ENCODE peak calls at places on chromosomes 2 and 18, in nine cellular contexts. L is right cardiac atrium; Z is aorta; H is naive thymus-derived CD4-positive, alpha-beta T cell; E is breast epithelium; K is AG04450; J is HAP-1; U is A549; N is left ventricle myocardium inferior. F is an unnamed sample.
A peak's percentile ranks its signal among the peaks of the same experiment; 100 is the strongest.

GRCh38 chr2:46029332-46029811 is 267.8 kb upstream of the EPAS1 start:
- DNase-seq in J (no peak), U (peak; percentile 57), K (peak; percentile 66), H (no peak), E (no peak), L (no peak), Z (no peak), N (peak; percentile 27), F (no peak)

GRCh38 chr18:74255022-74255658 is 36.6 kb downstream of the CYB5A start:
- DNase-seq in E (peak; percentile 59), K (no peak), U (no peak), J (no peak), N (no peak), H (no peak), Z (no peak), L (no peak), F (no peak)

GRCh38 chr18:79687806-79688205 is 8.2 kb downstream of the CTDP1 start:
- DNase-seq in E (no peak), U (no peak), H (no peak), L (no peak), Z (no peak), N (no peak), J (no peak), K (no peak), F (no peak)

GRCh38 chr2:157761520-157761919 is 114.6 kb downstream of the ACVR1 start:
- DNase-seq in J (no peak), U (no peak), E (no peak), N (no peak), H (no peak), L (no peak), Z (no peak), K (no peak), F (no peak)

GRCh38 chr2:184927040-184927439 is 328.7 kb downstream of the ZNF804A start:
- DNase-seq in Z (no peak), U (no peak), E (no peak), J (no peak), N (no peak), H (no peak), L (no peak), K (no peak), F (no peak)

GRCh38 chr2:86781363-86781762 is 9.3 kb downstream of the CD8A start:
- DNase-seq in J (no peak), Z (no peak), K (no peak), U (no peak), L (no peak), H (no peak), N (no peak), E (no peak), F (no peak)

GRCh38 chr18:32770181-32770650 is 2.6 kb downstream of the KLHL14 start:
- DNase-seq in H (no peak), N (no peak), K (no peak), L (peak; percentile 33), E (no peak), U (no peak), J (no peak), Z (no peak), F (no peak)

GRCh38 chr18:59459352-59460059 is 100.4 kb upstream of the LMAN1 start:
- DNase-seq in H (no peak), U (peak; percentile 30), E (no peak), Z (no peak), J (peak; percentile 11), N (no peak), L (no peak), K (peak; percentile 33), F (no peak)

GRCh38 chr2:207265849-207266248 is 100.1 kb upstream of the KLF7 start:
- DNase-seq in L (no peak), E (no peak), U (no peak), K (no peak), N (no peak), Z (no peak), J (no peak), H (no peak), F (no peak)

GRCh38 chr18:57970356-57971095 is 73.5 kb upstream of the NEDD4L start:
- DNase-seq in J (no peak), N (no peak), L (no peak), U (peak; percentile 27), Z (no peak), H (no peak), E (no peak), K (no peak), F (no peak)

GRCh38 chr2:85393836-85394235 is 16.3 kb downstream of the CAPG start:
- DNase-seq in J (no peak), N (no peak), L (no peak), E (no peak), H (no peak), Z (no peak), K (no peak), U (no peak), F (peak; percentile 6)

GRCh38 chr2:197461073-197461472 is 7.7 kb downstream of the COQ10B start:
- DNase-seq in Z (no peak), H (no peak), K (no peak), L (no peak), U (no peak), E (no peak), N (no peak), J (no peak), F (no peak)

GRCh38 chr2:232343816-232344215 is 34.7 kb upstream of the ALPP start:
- DNase-seq in Z (no peak), H (no peak), E (no peak), J (no peak), K (no peak), L (peak; percentile 20), N (no peak), U (no peak), F (peak; percentile 11)

GRCh38 chr2:42922790-42923631 is 130.6 kb upstream of the HAAO start:
- DNase-seq in H (no peak), K (no peak), J (no peak), Z (peak; percentile 66), U (no peak), L (peak; percentile 62), N (no peak), E (peak; percentile 74), F (no peak)

GRCh38 chr18:48866028-48866733 is 84.6 kb downstream of the SMAD7 start:
- DNase-seq in J (no peak), H (no peak), K (peak; percentile 77), N (peak; percentile 53), L (peak; percentile 87), E (no peak), U (no peak), Z (peak; percentile 86), F (no peak)

GRCh38 chr2:69082430-69082997 is 69.5 kb downstream of the ANTXR1 start:
- DNase-seq in L (peak; percentile 82), E (no peak), N (peak; percentile 26), J (no peak), Z (peak; percentile 81), K (peak; percentile 80), U (peak; percentile 97), H (no peak), F (peak; percentile 46)

GRCh38 chr2:133886735-133887675 is 318.7 kb upstream of the NCKAP5 start:
- DNase-seq in N (peak; percentile 70), H (peak; percentile 44), J (peak; percentile 56), U (peak; percentile 70), K (peak; percentile 77), Z (peak; percentile 68), E (peak; percentile 81), L (peak; percentile 90), F (peak; percentile 68)

GRCh38 chr2:22397847-22398246 is 987.1 kb upstream of the KLHL29 start:
- DNase-seq in H (no peak), N (no peak), J (no peak), Z (no peak), L (no peak), U (no peak), K (no peak), E (no peak), F (no peak)
- H3K9me3 ChIP-seq in H (no peaks in the 10 kb centered on the region), N (no peaks in the 10 kb centered on the region), J (no peaks in the 10 kb centered on the region), Z (no peaks in the 10 kb centered on the region), L (no peaks in the 10 kb centered on the region), U (no peaks in the 10 kb centered on the region), K (peaks cover 6% of the 10 kb centered on the region), E (no peaks in the 10 kb centered on the region), F (no peaks in the 10 kb centered on the region)

GRCh38 chr2:39407516-39408296 is 29.4 kb downstream of the MAP4K3 start:
- DNase-seq in N (no peak), K (no peak), H (no peak), L (no peak), U (no peak), E (no peak), Z (no peak), J (no peak), F (no peak)

GRCh38 chr2:39408351-39409136 is 28.5 kb downstream of the MAP4K3 start:
- DNase-seq in L (no peak), K (no peak), J (no peak), N (no peak), E (no peak), U (no peak), Z (no peak), H (no peak), F (no peak)

GRCh38 chr2:39401319-39401718 is 35.8 kb downstream of the MAP4K3 start:
- DNase-seq in E (no peak), U (no peak), H (no peak), Z (no peak), K (no peak), N (no peak), L (no peak), J (no peak), F (no peak)

GRCh38 chr2:39403311-39403710 is 33.8 kb downstream of the MAP4K3 start:
- DNase-seq in H (no peak), L (no peak), N (no peak), E (no peak), Z (peak; percentile 51), U (no peak), K (no peak), J (no peak), F (no peak)

GRCh38 chr2:39405364-39405763 is 31.7 kb downstream of the MAP4K3 start:
- DNase-seq in L (no peak), U (no peak), K (no peak), H (no peak), Z (no peak), N (no peak), E (no peak), J (no peak), F (no peak)
- H3K9me3 ChIP-seq in L (no peaks in the 10 kb centered on the region), U (no peaks in the 10 kb centered on the region), K (no peaks in the 10 kb centered on the region), H (no peaks in the 10 kb centered on the region), Z (no peaks in the 10 kb centered on the region), N (no peaks in the 10 kb centered on the region), E (no peaks in the 10 kb centered on the region), J (no peaks in the 10 kb centered on the region), F (no peaks in the 10 kb centered on the region)

GRCh38 chr2:135935914-135936313 is 49.5 kb downstream of the DARS1 start:
- DNase-seq in K (no peak), H (no peak), J (no peak), N (no peak), U (no peak), E (no peak), Z (no peak), L (no peak), F (no peak)

GRCh38 chr2:135931776-135932438 is 53.5 kb downstream of the DARS1 start:
- DNase-seq in U (no peak), K (no peak), L (no peak), E (no peak), Z (no peak), H (no peak), N (no peak), J (no peak), F (no peak)

GRCh38 chr2:135936524-135936923 is 48.9 kb downstream of the DARS1 start:
- DNase-seq in N (no peak), K (no peak), Z (no peak), H (no peak), E (no peak), L (no peak), J (no peak), U (no peak), F (no peak)
- H3K9me3 ChIP-seq in N (no peaks in the 10 kb centered on the region), K (no peaks in the 10 kb centered on the region), Z (no peaks in the 10 kb centered on the region), H (no peaks in the 10 kb centered on the region), E (no peaks in the 10 kb centered on the region), L (no peaks in the 10 kb centered on the region), J (no peaks in the 10 kb centered on the region), U (no peaks in the 10 kb centered on the region), F (no peaks in the 10 kb centered on the region)

GRCh38 chr2:13543550-13543949 is 826.8 kb downstream of the TRIB2 start:
- DNase-seq in K (no peak), Z (no peak), J (no peak), L (no peak), E (no peak), H (no peak), N (no peak), U (no peak), F (no peak)
- H3K9me3 ChIP-seq in K (no peaks in the 10 kb centered on the region), Z (no peaks in the 10 kb centered on the region), J (no peaks in the 10 kb centered on the region), L (no peaks in the 10 kb centered on the region), E (no peaks in the 10 kb centered on the region), H (no peaks in the 10 kb centered on the region), N (no peaks in the 10 kb centered on the region), U (peaks cover 4% of the 10 kb centered on the region), F (no peaks in the 10 kb centered on the region)

F was measured in left lung.